ENCODE peak calls at places on chromosomes 4 and X, in seven cellular contexts. B, D, T, E, X, S and U are unnamed samples.
A peak's percentile ranks its signal among the peaks of the same experiment; 100 is the strongest.

GRCh38 chr4:8125526-8126056 is 33.0 kb downstream of the ABLIM2 start:
- DNase-seq in B (no peak), D (no peak), T (no peak), E (no peak), X (no peak), S (no peak), U (no peak)

GRCh38 chr4:84286048-84286447 is 213.0 kb downstream of the NKX6-1 start:
- DNase-seq in B (no peak), D (no peak), T (no peak), E (no peak), X (no peak), S (no peak), U (no peak)

GRCh38 chr4:171378323-171378722 is 434.9 kb upstream of the GALNTL6 start:
- DNase-seq in B (no peak), D (no peak), T (no peak), E (no peak), X (no peak), S (no peak), U (no peak)

GRCh38 chrX:39244146-39244545 is 442.9 kb downstream of the MID1IP1 start:
- DNase-seq in B (no peak), D (no peak), T (no peak), E (no peak), X (no peak), S (no peak), U (no peak)

GRCh38 chrX:104254442-104255115 is at the start of gene ESX1:
- DNase-seq in B (no peak), D (no peak), T (no peak), E (peak; percentile 51), X (no peak), S (no peak), U (no peak)

GRCh38 chr4:174451897-174452296 is 70.4 kb downstream of the HPGD start:
- DNase-seq in B (no peak), D (no peak), T (no peak), E (no peak), X (no peak), S (no peak), U (no peak)

GRCh38 chr4:26322349-26322748 is 1.5 kb downstream of the RBPJ start:
- DNase-seq in B (no peak), D (no peak), T (no peak), E (no peak), X (no peak), S (no peak), U (no peak)

GRCh38 chr4:120694973-120695372 is 227.6 kb downstream of the PRDM5 start:
- DNase-seq in B (no peak), D (no peak), T (no peak), E (peak; percentile 55), X (no peak), S (no peak), U (no peak)

GRCh38 chr4:6177587-6178197 is 22.7 kb downstream of the JAKMIP1 start:
- DNase-seq in B (no peak), D (no peak), T (peak; percentile 89), E (peak; percentile 28), X (no peak), S (no peak), U (no peak)

GRCh38 chr4:155789391-155789790 is 30.6 kb downstream of the GUCY1B1 start:
- DNase-seq in B (no peak), D (no peak), T (peak; percentile 52), E (no peak), X (no peak), S (no peak), U (no peak)

GRCh38 chr4:111556861-111557260 is 588.4 kb upstream of the FAM241A start:
- DNase-seq in B (no peak), D (no peak), T (no peak), E (no peak), X (no peak), S (no peak), U (no peak)

GRCh38 chrX:30971761-30972603 is 82.9 kb upstream of the TAB3 start:
- DNase-seq in B (peak; percentile 11), D (peak; percentile 53), T (peak; percentile 35), E (peak; percentile 35), X (no peak), S (no peak), U (peak; percentile 13)

GRCh38 chr4:8762356-8762755 is 109.3 kb downstream of the HMX1 start:
- DNase-seq in B (no peak), D (no peak), T (no peak), E (no peak), X (no peak), S (peak; percentile 31), U (no peak)

GRCh38 chrX:119240356-119240755 is 4.3 kb downstream of the PGRMC1 start:
- DNase-seq in B (peak; percentile 80), D (no peak), T (no peak), E (peak; percentile 4), X (no peak), S (no peak), U (peak; percentile 79)

GRCh38 chr4:163404570-163404969 is 60.9 kb downstream of the NPY5R start:
- DNase-seq in B (no peak), D (no peak), T (no peak), E (no peak), X (no peak), S (no peak), U (no peak)